ENCODE peak calls at places on chromosomes 7 and 10, in nine cellular contexts. A, T, D, K, M, V, N, L and Y are unnamed samples.

GRCh38 chr7:27173412-27174076 is 576 bp downstream of the HOXA10 start:
- DNase-seq in V (no peak), D (no peak), L (no peak), N (no peak), T (peak; percentile 54), K (peak; percentile 74), M (no peak), A (no peak), Y (peak; percentile 48)

GRCh38 chr10:127576751-127577161 is 27.6 kb downstream of the NPS start:
- DNase-seq in L (no peak), A (no peak), K (no peak), N (no peak), T (no peak), M (no peak), V (no peak), D (no peak), Y (no peak)

GRCh38 chr10:106173838-106174237 is 990.7 kb downstream of the SORCS1 start:
- DNase-seq in T (no peak), K (no peak), D (no peak), N (no peak), A (no peak), M (no peak), L (no peak), V (no peak), Y (no peak)

GRCh38 chr7:151885202-151885580 is 8.3 kb upstream of the PRKAG2 start:
- DNase-seq in T (no peak), K (no peak), N (no peak), A (no peak), L (no peak), V (no peak), D (no peak), M (no peak), Y (no peak)

GRCh38 chr10:49605939-49606509 is 4.1 kb upstream of the SLC18A3 start:
- DNase-seq in T (no peak), V (no peak), M (no peak), D (no peak), K (no peak), A (no peak), L (no peak), N (no peak), Y (no peak)

GRCh38 chr10:114623661-114624294 is 34.3 kb downstream of the ABLIM1 start:
- DNase-seq in N (no peak), L (no peak), M (peak; percentile 89), A (no peak), V (no peak), D (peak; percentile 59), K (peak; percentile 83), T (no peak), Y (peak; percentile 39)

GRCh38 chr10:71957546-71958275 is 6.5 kb upstream of the CHST3 start:
- DNase-seq in M (no peak), D (no peak), A (no peak), L (no peak), T (no peak), V (no peak), K (peak; percentile 47), N (no peak), Y (peak; percentile 58)

GRCh38 chr7:114086906-114087651 is 168.3 kb upstream of the PPP1R3A start:
- DNase-seq in D (no peak), L (peak; percentile 39), M (no peak), V (no peak), K (peak; percentile 64), T (peak; percentile 33), N (peak; percentile 73), A (peak; percentile 41), Y (peak; percentile 52)

GRCh38 chr10:34716958-34717357 is 98.1 kb downstream of the PARD3 start:
- DNase-seq in N (peak; percentile 90), V (no peak), T (no peak), A (no peak), M (peak; percentile 81), D (no peak), K (no peak), L (no peak), Y (no peak)

GRCh38 chr7:29572543-29572942 is 8.9 kb downstream of the PRR15 start:
- DNase-seq in T (no peak), A (no peak), V (no peak), D (no peak), K (no peak), L (no peak), M (no peak), N (no peak), Y (no peak)

GRCh38 chr7:154390961-154391360 is 338.8 kb downstream of the DPP6 start:
- DNase-seq in M (no peak), T (no peak), A (no peak), N (no peak), L (no peak), D (no peak), V (no peak), K (no peak), Y (no peak)

GRCh38 chr7:116212859-116213258 is 2.5 kb downstream of the TES start:
- DNase-seq in L (no peak), T (no peak), V (no peak), N (no peak), K (peak; percentile 69), M (peak; percentile 50), A (no peak), D (no peak), Y (no peak)

GRCh38 chr7:73704640-73705550 is 14.6 kb downstream of the STX1A start:
- DNase-seq in D (no peak), M (peak; percentile 97), A (no peak), V (no peak), K (no peak), L (peak; percentile 20), N (no peak), T (peak; percentile 42), Y (no peak)

GRCh38 chr7:69450436-69450835 is 147.8 kb upstream of the AUTS2 start:
- DNase-seq in V (no peak), M (no peak), D (no peak), N (no peak), K (no peak), L (no peak), A (peak; percentile 75), T (no peak), Y (peak; percentile 89)

GRCh38 chr10:19332304-19332703 is 283.7 kb downstream of the MALRD1 start:
- DNase-seq in L (no peak), A (no peak), K (no peak), N (no peak), V (no peak), T (no peak), D (no peak), M (no peak), Y (no peak)

GRCh38 chr7:149414745-149415390 is 46.0 kb downstream of the ZNF777 start:
- DNase-seq in N (no peak), D (no peak), K (peak; percentile 55), L (peak; percentile 79), V (no peak), M (no peak), T (no peak), A (peak; percentile 88), Y (peak; percentile 90)

GRCh38 chr7:101913876-101914275 is 96.5 kb downstream of the CUX1 start:
- DNase-seq in N (no peak), T (no peak), V (no peak), A (no peak), M (no peak), K (no peak), D (no peak), L (no peak), Y (no peak)

GRCh38 chr7:101913247-101913721 is 95.9 kb downstream of the CUX1 start:
- DNase-seq in D (no peak), M (no peak), L (no peak), N (no peak), V (no peak), T (no peak), A (no peak), K (no peak), Y (no peak)

GRCh38 chr7:101911011-101911799 is 93.8 kb downstream of the CUX1 start:
- DNase-seq in V (no peak), D (no peak), A (peak; percentile 48), M (no peak), K (no peak), N (no peak), T (no peak), L (peak; percentile 53), Y (no peak)

GRCh38 chr7:101912711-101913110 is 95.3 kb downstream of the CUX1 start:
- DNase-seq in K (no peak), V (no peak), N (no peak), M (no peak), T (no peak), A (no peak), D (no peak), L (peak; percentile 68), Y (no peak)

GRCh38 chr7:101911800-101912705 is 94.6 kb downstream of the CUX1 start:
- DNase-seq in D (no peak), K (no peak), A (no peak), V (no peak), N (no peak), T (no peak), L (peak; percentile 77), M (no peak), Y (no peak)
- H4K20me1 ChIP-seq in D (no peaks in the 10 kb centered on the region), K (no peaks in the 10 kb centered on the region), A (peaks cover 91% of the 10 kb centered on the region), V (peaks cover 15% of the 10 kb centered on the region), N (no peaks in the 10 kb centered on the region), T (peaks cover 26% of the 10 kb centered on the region), L (no peaks in the 10 kb centered on the region), M (no peaks in the 10 kb centered on the region), Y (peaks cover 31% of the 10 kb centered on the region)

GRCh38 chr10:119342017-119342734 is 134.8 kb downstream of the GRK5 start:
- DNase-seq in L (no peak), K (peak; percentile 52), N (no peak), T (no peak), V (no peak), A (no peak), M (no peak), D (no peak), Y (no peak)
- H3K27ac ChIP-seq in L (peak overlapping the region; percentile 59), K (no peak overlapping the region), N (no peak overlapping the region), T (no peak overlapping the region), V (no peak overlapping the region), A (no peak overlapping the region), M (no peak overlapping the region), D (no peak overlapping the region), Y (no peak overlapping the region)

GRCh38 chr10:122328676-122329075 is 45.8 kb upstream of the PLEKHA1 start:
- DNase-seq in V (peak; percentile 30), L (no peak), M (no peak), K (no peak), T (no peak), A (no peak), N (no peak), D (no peak), Y (no peak)
- TF ChIP-seq EZH2phosphoT487 in V (no peak), L (no peak), M (no peak), K (no peak), T (no peak), A (no peak), N (no peak), D (no peak), Y (no peak)

DNA sequence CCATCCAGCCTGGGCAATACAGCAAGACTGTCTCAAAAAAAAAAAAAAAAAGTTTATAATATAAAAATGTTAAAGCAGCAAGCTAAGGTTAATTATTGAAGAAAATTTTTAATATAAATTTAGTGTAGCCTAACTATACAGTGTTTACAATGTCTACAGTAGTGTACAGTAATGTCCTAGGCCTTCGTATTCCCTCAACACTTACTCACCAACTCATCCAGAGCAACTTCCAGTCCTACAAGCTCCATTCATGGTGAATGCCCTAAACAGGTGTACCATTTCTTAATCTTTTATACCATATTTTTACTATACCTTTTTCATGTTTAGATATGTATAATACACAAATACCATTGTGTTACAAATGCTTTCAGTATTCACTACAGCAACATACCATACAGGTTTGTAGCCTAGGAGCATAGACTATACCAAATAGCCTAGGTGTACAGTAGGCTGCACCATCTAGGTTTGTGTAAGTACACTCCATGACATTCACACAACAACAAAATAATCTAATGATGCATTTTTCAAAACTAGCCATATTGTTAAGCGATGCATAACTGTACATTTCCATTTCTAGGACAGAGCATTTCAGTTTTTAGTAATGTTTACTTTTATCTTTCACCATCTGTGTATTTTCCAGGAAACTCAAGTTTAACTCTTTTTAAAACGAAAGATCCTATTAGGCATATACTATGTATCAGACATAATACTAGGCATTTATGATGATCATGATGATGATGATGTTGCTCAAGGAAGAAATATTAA is 43.3 kb downstream of the CNOT4 start:
- DNase-seq in K (no peak), D (no peak), A (no peak), N (no peak), T (no peak), V (no peak), L (no peak), M (no peak), Y (no peak)
- H4K20me1 ChIP-seq in K (peaks cover 11% of the 10 kb centered on the region), D (no peaks in the 10 kb centered on the region), A (peaks cover under 1% of the 10 kb centered on the region), N (peaks cover 8% of the 10 kb centered on the region), T (peaks cover 34% of the 10 kb centered on the region), V (peaks cover 5% of the 10 kb centered on the region), L (peaks cover 43% of the 10 kb centered on the region), M (peaks cover 13% of the 10 kb centered on the region), Y (peaks cover 21% of the 10 kb centered on the region)